ENCODE peak calls at places on chromosomes 1 and 21, in ten cellular contexts. K is neural progenitor cell; R is lung; O is AG04450; M is upper lobe of right lung; Y is adrenal gland; V is foreskin fibroblast; W is fibroblast of pulmonary artery; Z is heart right ventricle; C is CD8-positive, alpha-beta T cell. H is an unnamed sample.

GRCh38 chr1:167791281-167792209 is 69.8 kb downstream of the MPZL1 start:
- DNase-seq in K (peak), R (peak), O (peak), M (no peak), Y (peak), V (peak), W (peak), Z (no peak), C (no peak), H (peak)

GRCh38 chr1:245549981-245550701 is 395.4 kb downstream of the KIF26B start:
- DNase-seq in K (peak), R (no peak), O (no peak), M (no peak), Y (no peak), V (peak), W (no peak), Z (no peak), C (no peak), H (no peak)

GRCh38 chr1:116362050-116362449 is 11.0 kb upstream of the ATP1A1 start:
- DNase-seq in K (no peak), R (no peak), O (no peak), M (no peak), Y (no peak), V (no peak), W (no peak), Z (no peak), C (no peak), H (no peak)

GRCh38 chr1:43147625-43148319 is 24.3 kb downstream of the EBNA1BP2 start:
- DNase-seq in K (peak), R (peak), O (no peak), M (peak), Y (peak), V (peak), W (peak), Z (peak), C (peak), H (no peak)

GRCh38 chr1:226034482-226034881 is 28.0 kb upstream of the H3-3A start:
- DNase-seq in K (no peak), R (peak), O (peak), M (peak), Y (peak), V (peak), W (peak), Z (peak), C (no peak), H (peak)

GRCh38 chr1:172870901-172871606 is 179.7 kb downstream of the TNFSF18 start:
- DNase-seq in K (no peak), R (no peak), O (no peak), M (no peak), Y (no peak), V (peak), W (no peak), Z (no peak), C (no peak), H (no peak)

GRCh38 chr1:24389231-24389678 is 24.3 kb downstream of the STPG1 start:
- DNase-seq in K (no peak), R (peak), O (no peak), M (no peak), Y (no peak), V (no peak), W (no peak), Z (no peak), C (no peak), H (no peak)

GRCh38 chr1:188669715-188670114 is 1807.9 kb downstream of the BRINP3 start:
- DNase-seq in K (no peak), R (no peak), O (peak), M (no peak), Y (no peak), V (peak), W (peak), Z (no peak), C (no peak), H (no peak)

GRCh38 chr21:41222247-41223068 is 54.5 kb downstream of the BACE2 start:
- DNase-seq in K (no peak), R (no peak), O (no peak), M (no peak), Y (no peak), V (no peak), W (no peak), Z (no peak), C (no peak), H (no peak)

GRCh38 chr1:156503672-156504055 is 3.1 kb upstream of the MEF2D start:
- DNase-seq in K (no peak), R (no peak), O (no peak), M (no peak), Y (no peak), V (no peak), W (peak), Z (no peak), C (no peak), H (peak)

GRCh38 chr1:17596651-17597509 is 57.4 kb downstream of the ARHGEF10L start:
- DNase-seq in K (no peak), R (no peak), O (no peak), M (peak), Y (no peak), V (no peak), W (no peak), Z (no peak), C (no peak), H (no peak)

GRCh38 chr1:10897321-10897980 is 101.0 kb upstream of the CASZ1 start:
- DNase-seq in K (no peak), R (no peak), O (no peak), M (no peak), Y (no peak), V (no peak), W (no peak), Z (no peak), C (no peak), H (no peak)

GRCh38 chr1:246583056-246583440 is 16.8 kb downstream of the CNST start:
- DNase-seq in K (no peak), R (no peak), O (no peak), M (no peak), Y (no peak), V (no peak), W (no peak), Z (no peak), C (no peak), H (no peak)
- H3K4me3 ChIP-seq in K (no peak), R (no peak), O (no peak), M (no peak), Y (no peak), V (no peak), W (no peak), Z (no peak), C (no peak), H (no peak)

DNA sequence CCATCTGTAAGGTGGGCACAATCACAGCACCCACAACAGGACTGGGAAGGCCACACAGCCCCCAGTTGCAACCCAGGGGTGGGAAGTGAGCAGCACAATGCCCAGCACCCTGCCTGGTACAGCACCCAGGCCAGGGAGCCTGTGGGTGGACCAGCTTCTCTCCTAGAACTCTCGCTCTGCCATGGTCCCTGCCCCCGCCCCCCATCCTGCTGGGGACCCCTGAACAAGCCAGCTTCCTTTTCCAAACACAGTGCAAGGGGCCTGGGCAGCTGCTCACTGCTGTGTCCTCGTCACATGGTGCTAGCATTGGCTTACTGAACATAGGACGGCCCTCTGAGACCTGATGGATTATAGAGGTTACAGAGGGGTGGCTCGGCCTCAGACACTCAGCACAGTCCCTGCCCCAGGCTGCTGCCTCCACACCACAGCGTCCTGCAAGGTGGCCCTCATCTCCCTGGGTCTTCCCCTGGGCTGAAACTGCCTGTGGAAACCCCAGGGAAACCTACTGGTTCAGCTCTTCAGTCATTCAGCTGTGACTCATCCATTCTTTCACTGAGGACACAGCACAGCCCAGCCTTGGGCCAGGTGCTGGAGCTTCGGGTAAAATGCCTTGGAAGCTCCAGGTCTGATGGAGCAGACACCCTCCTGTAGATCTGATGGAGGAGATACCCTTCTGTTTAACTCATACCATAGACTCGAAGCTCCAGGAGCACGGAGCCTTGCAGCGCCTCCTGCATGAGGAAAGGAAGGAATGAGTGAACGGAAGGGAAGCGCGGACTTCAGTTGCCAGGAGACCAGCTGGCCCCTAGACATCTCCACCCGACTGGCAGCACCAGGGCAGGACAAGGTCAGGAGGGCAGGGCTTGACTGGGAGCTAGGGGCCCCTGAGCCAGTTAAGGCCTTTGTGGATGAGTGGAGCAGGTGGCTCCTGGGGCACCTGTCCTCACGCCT is 8.1 kb upstream of the PRDM16 start:
- DNase-seq in K (peak), R (no peak), O (no peak), M (peak), Y (peak), V (no peak), W (no peak), Z (no peak), C (no peak), H (no peak)
- TF ChIP-seq CTCF in K (no peak), R (no peak), O (no peak), M (no peak), Y (no peak), V (no peak), W (no peak), Z (no peak), C (no peak), H (no peak)

GRCh38 chr1:89847191-89847729 is 26.4 kb downstream of the LRRC8D start:
- DNase-seq in K (no peak), R (no peak), O (no peak), M (no peak), Y (no peak), V (no peak), W (no peak), Z (no peak), C (no peak), H (no peak)

GRCh38 chr1:89842547-89843278 is 21.9 kb downstream of the LRRC8D start:
- DNase-seq in K (no peak), R (no peak), O (no peak), M (no peak), Y (peak), V (peak), W (peak), Z (no peak), C (no peak), H (no peak)

GRCh38 chr1:89844236-89844807 is 23.5 kb downstream of the LRRC8D start:
- DNase-seq in K (no peak), R (no peak), O (no peak), M (no peak), Y (no peak), V (peak), W (no peak), Z (no peak), C (peak), H (no peak)

GRCh38 chr1:89843279-89844121 is 22.7 kb downstream of the LRRC8D start:
- DNase-seq in K (peak), R (peak), O (no peak), M (peak), Y (peak), V (peak), W (peak), Z (peak), C (peak), H (peak)

GRCh38 chr1:89844860-89845259 is 24.0 kb downstream of the LRRC8D start:
- DNase-seq in K (no peak), R (no peak), O (no peak), M (no peak), Y (no peak), V (no peak), W (no peak), Z (no peak), C (no peak), H (no peak)
- H3K4me3 ChIP-seq in K (no peak), R (no peak), O (peak), M (no peak), Y (no peak), V (no peak), W (peak), Z (no peak), C (peak), H (no peak)

GRCh38 chr1:6491480-6491962 is at the start of gene PLEKHG5:
- DNase-seq in K (no peak), R (no peak), O (no peak), M (no peak), Y (no peak), V (peak), W (peak), Z (peak), C (no peak), H (no peak)

GRCh38 chr1:6489383-6489765 is 2.1 kb downstream of the PLEKHG5 start:
- DNase-seq in K (no peak), R (no peak), O (no peak), M (no peak), Y (no peak), V (no peak), W (no peak), Z (no peak), C (no peak), H (no peak)

GRCh38 chr1:6491076-6491449 is 404 bp downstream of the PLEKHG5 start:
- DNase-seq in K (no peak), R (no peak), O (no peak), M (no peak), Y (no peak), V (no peak), W (no peak), Z (no peak), C (no peak), H (no peak)

GRCh38 chr1:6489799-6490180 is 1.7 kb downstream of the PLEKHG5 start:
- DNase-seq in K (peak), R (peak), O (peak), M (peak), Y (peak), V (peak), W (peak), Z (peak), C (peak), H (no peak)

DNA sequence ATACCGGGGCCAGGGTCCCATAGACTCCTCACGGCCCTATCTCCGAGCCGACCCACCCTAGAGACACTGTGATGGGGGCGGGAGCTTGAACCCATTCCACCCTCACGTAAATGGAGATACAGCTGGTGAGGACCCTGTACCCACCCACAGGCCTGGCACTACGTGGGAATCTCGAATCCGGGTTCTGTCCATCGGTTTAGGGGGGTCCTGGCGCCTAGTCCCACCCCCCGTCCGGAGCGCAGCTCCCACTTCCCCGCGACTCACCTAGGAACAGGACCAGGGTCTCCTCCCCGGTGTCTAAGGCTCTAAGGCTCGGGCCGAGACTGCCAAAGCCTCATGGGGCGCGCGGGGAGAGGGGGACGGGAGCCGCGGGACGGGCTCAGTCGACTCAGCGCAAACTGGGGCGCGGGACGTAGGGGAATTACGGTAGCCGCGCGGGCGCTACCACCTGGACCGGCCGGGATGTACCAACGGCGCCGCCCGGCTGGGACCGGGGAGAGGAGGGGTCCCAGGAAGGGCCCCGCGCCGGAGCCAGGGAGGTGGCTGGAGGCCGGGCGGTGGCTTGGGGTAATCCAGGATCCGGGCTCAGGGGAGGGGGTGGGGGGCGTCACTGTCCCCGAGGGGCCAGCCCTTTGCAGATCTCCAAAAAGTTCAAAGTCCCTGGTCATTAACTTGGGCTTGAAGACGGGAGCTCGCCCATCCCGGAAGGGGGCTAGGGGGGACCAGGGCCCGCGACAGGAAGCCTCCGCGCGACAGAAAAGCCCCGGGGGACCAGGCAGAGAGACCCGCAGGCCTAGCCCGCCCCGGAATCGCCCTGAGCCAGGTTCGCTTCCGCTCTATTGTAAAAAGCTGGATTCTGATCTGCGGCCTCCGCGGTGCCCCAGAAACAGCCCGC is 1.0 kb downstream of the PLEKHG5 start:
- DNase-seq in K (peak), R (peak), O (peak), M (peak), Y (peak), V (peak), W (peak), Z (peak), C (peak), H (no peak)
- TF ChIP-seq CTCF in K (peak), R (no peak), O (no peak), M (peak), Y (no peak), V (no peak), W (no peak), Z (no peak), C (peak), H (no peak)

H was measured in gastrocnemius medialis.